ENCODE peak calls at places on chromosomes 6 and 20, in five cellular contexts. L is H1, T is GM12878, N is K562, D is HepG2. S is an unnamed sample. For H3K4me1, the result is how much of the 10 kb centered on the place peaks cover.

GRCh38 chr6:125983246-125983945 is 2.9 kb upstream of the TRMT11 start:
- DNase-seq in L (no peak), T (no peak), N (no peak), D (no peak), S (no peak)

GRCh38 chr6:9717568-9717967 is 697.3 kb downstream of the TFAP2A start:
- DNase-seq in L (no peak), T (no peak), N (no peak), D (no peak), S (no peak)

GRCh38 chr6:6886160-6886885 is 221.4 kb upstream of the RREB1 start:
- DNase-seq in L (no peak), T (no peak), N (peak), D (no peak), S (no peak)

GRCh38 chr6:113693866-113694265 is 163.3 kb upstream of the MARCKS start:
- DNase-seq in L (no peak), T (no peak), N (no peak), D (no peak), S (no peak)

GRCh38 chr6:117989086-117989485 is 82.0 kb downstream of the SLC35F1 start:
- DNase-seq in L (no peak), T (no peak), N (no peak), D (no peak), S (no peak)

GRCh38 chr20:62608218-62608565 is 34.1 kb upstream of the SLCO4A1 start:
- DNase-seq in L (no peak), T (no peak), N (no peak), D (no peak), S (no peak)

GRCh38 chr20:671252-672030 is 4.2 kb downstream of the SCRT2 start:
- DNase-seq in L (no peak), T (no peak), N (peak), D (no peak), S (no peak)

GRCh38 chr6:154356690-154357089 is at the start of gene IPCEF1:
- DNase-seq in L (no peak), T (no peak), N (no peak), D (no peak), S (no peak)

GRCh38 chr20:58818585-58819285 is 32.0 kb downstream of the GNAS-AS1 start:
- DNase-seq in L (no peak), T (peak), N (no peak), D (no peak), S (no peak)

DNA sequence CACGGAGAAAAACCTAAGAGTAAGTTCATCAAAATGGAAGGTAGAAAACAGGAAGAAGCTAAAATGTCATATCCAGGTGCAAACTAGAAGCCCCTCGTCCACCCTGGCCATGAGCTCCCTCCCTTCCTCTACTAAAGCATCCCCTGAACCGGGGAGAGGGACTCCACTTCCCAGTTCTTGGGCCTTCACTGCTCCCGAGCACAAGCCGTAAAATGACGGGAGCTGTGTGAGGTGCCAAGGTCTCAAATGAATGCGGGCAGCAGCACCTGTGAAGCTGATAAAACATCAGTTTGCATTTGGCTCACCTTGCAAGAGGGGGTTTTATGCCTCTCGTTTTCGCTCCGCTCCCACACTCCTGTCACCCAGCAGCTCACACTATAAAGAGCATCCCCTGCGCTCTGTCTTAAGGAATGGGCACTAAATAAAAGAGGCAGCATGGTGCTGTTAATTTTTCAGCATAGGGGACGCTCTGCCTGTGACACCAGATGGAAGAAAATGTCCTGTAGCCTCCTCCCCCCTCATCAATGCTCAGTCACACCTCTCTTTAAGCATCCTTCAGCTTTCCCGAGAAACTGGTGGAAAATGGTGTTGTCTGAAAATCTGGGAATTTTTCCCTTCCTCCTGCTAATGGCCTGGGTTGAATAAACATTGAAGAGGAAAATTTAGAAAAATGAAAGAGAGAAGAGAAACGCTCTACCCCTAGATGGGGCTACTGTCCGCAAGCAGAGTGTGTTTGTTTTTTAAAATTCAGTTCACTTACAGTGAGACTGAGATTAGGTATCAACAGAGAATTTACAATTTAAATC is 563.0 kb upstream of the AGPAT4 start:
- DNase-seq in L (no peak), T (no peak), N (no peak), D (peak), S (peak)
- TF ChIP-seq CTCF in L (peak), T (no peak), N (peak), D (peak), S (peak)

GRCh38 chr6:25333471-25333870 is 54.3 kb downstream of the CARMIL1 start:
- DNase-seq in L (no peak), T (no peak), N (no peak), D (no peak), S (no peak)

GRCh38 chr6:25334793-25335192 is 55.6 kb downstream of the CARMIL1 start:
- DNase-seq in L (no peak), T (no peak), N (no peak), D (no peak), S (no peak)

GRCh38 chr6:25331085-25331685 is 52.0 kb downstream of the CARMIL1 start:
- DNase-seq in L (no peak), T (no peak), N (no peak), D (no peak), S (no peak)

GRCh38 chr6:25332165-25332564 is 53.0 kb downstream of the CARMIL1 start:
- DNase-seq in L (no peak), T (no peak), N (no peak), D (no peak), S (no peak)

DNA sequence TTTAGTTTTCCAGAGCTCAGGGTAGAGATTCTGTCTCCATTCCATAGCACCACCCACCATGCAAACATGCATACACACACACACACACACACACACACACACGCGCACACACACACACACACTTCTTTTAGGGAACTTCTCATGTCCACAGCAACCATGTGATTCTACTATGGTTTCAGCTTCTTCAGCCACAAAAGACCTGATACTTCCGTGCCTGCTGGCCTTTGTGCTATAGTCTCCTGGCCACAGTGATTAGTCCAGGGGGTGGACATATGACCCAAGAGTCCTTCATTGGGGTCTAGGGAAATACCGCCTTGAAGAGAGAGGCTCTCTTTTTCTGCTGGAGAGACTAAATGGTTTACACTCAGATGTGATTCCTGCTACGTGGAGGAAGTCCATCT is 53.5 kb downstream of the CARMIL1 start:
- DNase-seq in L (no peak), T (no peak), N (no peak), D (no peak), S (no peak)
- H3K4me1 ChIP-seq in L (under half), T (under half), N (under half), D (under half), S (half or more)

DNA sequence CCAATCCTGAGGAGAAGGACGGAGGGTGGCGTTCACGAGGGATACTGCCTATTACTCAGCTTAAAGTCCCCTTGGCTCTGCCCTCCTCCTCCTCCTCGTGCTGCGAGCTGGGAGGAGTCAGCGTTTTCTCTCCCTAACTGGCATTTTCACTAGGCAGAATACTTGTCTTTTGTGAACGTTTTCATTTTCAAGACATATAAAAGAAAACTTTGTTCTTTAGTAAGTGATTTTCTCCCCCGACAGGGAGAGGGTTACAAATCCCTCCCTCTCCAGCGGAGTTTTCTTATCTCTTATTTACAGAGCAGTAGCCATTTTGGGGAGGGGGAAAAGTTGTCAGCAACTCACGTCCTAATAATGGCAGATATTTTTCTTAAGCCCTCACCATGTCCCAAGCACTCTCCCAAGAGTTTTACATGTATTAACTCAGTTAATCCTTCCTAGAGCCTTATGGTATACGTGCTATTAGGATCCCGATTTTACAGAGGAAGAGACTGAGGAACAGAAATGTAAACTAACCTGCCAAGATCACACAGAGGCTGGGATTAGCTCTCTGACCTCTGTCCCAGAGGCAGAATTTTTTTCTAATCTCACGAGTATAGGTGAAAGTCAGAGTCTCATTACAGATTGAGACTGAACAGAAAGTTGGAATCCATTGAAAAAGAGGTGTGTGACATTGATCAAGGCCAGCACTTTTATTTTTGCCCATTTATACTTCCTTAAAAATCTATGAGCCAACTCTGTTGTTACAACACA is 30.0 kb upstream of the ZNF217 start:
- DNase-seq in L (no peak), T (peak), N (peak), D (peak), S (peak)
- TF ChIP-seq CREB1 in L (no peak), T (no peak), N (no peak), D (peak), S (no peak)

DNA sequence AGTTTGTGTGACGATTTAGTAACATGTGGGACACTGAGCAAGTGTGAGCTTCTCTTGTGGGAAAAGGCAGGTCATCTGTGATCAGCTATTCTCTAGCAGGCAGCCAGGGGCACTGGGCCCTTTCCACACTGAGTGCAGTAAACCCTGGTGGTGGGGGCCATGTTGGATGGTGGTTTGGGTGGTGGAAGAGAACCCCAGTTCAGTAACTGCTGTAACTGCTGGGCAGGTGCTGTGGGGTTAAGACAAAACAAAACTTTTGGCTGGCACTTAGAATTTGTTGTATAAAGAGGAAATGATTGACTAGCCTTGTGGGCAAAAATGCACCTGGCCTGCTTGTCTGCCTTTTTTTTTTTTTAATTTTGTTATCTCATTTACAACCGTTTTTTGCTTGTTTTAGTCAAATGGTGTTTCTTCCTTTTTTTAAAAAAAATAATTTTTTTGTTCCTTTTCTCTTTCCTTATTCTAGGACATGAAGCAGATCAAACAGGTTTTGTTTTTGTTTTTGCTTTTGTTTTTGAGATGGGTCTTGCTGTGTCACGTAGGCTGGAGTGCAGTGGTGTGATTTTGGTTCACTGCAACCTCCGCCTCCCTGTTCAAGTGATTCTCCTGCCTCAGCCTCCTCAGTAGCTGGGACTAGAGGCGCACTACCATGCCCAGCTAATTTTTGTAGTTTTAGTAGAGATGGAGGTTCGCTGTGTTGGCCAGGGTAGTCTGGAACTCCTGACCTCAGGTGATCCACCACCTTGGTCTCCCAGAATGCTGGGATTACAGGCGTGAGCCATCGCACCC is 59.8 kb downstream of the IGF2R start:
- DNase-seq in L (no peak), T (no peak), N (no peak), D (no peak), S (no peak)
- TF ChIP-seq CTCF in L (peak), T (no peak), N (peak), D (no peak), S (no peak)

DNA sequence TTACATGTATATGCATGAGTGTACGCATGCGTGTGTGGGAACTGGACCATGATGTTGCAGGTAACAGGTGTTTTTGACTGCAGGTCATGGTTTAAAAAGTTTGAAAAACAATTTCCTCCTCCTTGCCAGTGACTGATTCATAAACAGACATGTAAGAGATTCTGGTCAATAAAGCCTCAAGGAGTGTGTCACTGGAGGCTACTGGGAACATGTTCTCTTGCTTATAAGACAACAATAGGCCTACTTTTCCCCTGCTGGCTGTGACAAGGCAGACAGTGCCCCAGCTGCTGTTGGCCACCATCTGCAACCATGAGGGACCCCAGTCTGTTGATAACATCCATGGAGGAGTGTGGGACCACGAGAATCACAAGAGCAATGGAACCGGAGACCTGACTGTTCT is 12.7 kb downstream of the LEMD2 start:
- DNase-seq in L (no peak), T (no peak), N (no peak), D (no peak), S (no peak)
- H3K4me1 ChIP-seq in L (under half), T (under half), N (under half), D (under half), S (under half)

DNA sequence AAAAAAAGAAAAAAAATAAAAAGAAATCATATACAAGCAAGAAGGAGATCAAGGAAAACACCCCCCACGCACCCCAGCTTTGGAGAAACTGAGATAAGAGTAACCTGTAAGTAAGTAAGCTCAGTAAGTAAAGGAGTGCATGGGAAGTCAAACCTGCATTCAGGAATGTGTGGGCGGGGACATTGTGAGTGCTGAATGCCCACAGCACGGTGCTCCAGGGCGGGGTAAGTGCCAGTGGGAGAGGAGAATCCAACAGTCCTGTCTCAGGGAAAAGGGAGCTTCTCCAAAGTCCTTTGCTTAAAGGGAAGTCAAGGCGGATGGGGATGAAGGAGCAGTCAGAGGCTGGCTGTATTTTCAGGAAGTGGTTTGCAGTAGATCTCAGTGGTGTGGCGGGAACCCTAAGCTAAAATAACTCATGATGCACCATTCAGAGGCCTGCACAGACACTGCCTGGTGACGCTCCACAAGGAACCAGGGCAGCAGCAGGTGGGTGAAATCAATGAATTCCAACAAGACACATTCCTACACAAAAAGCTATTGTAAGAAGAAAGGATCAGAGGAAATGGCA is 368.0 kb downstream of the QKI start:
- DNase-seq in L (no peak), T (peak), N (no peak), D (no peak), S (peak)
- TF ChIP-seq CREB1 in L (no peak), T (no peak), N (no peak), D (no peak), S (no peak)